ENCODE peak calls at places on chromosomes 6 and 20, in nine cellular contexts. L is uterus, A is ovary, Z is A549, N is PC-9, W is psoas muscle, T is OCI-LY7, M is fibroblast of lung, E is adrenal gland. J is an unnamed sample. For H3K9me3, the result is how much of the 10 kb centered on the place peaks cover.

GRCh38 chr6:113690255-113690956 is 166.7 kb upstream of the MARCKS start:
- DNase-seq in L (no peak), A (no peak), Z (peak), N (peak), W (no peak), T (no peak), M (peak), E (no peak), J (no peak)

GRCh38 chr6:77313595-77313994 is 149.7 kb downstream of the HTR1B start:
- DNase-seq in L (no peak), A (no peak), Z (no peak), N (no peak), W (no peak), T (no peak), M (no peak), E (no peak), J (no peak)

GRCh38 chr6:140434761-140435160 is 1060.3 kb upstream of the CITED2 start:
- DNase-seq in L (no peak), A (no peak), Z (no peak), N (no peak), W (no peak), T (no peak), M (no peak), E (no peak), J (no peak)

GRCh38 chr20:21028436-21028835 is 77.7 kb downstream of the LINC00237 start:
- DNase-seq in L (no peak), A (no peak), Z (no peak), N (no peak), W (no peak), T (no peak), M (no peak), E (no peak), J (no peak)

GRCh38 chr6:117167520-117168271 is 97.7 kb upstream of the VGLL2 start:
- DNase-seq in L (no peak), A (no peak), Z (no peak), N (peak), W (peak), T (no peak), M (no peak), E (no peak), J (no peak)

GRCh38 chr6:24396764-24397163 is 6.0 kb upstream of the MRS2 start:
- DNase-seq in L (no peak), A (no peak), Z (no peak), N (no peak), W (no peak), T (no peak), M (no peak), E (no peak), J (no peak)

GRCh38 chr6:28719275-28719940 is 193.7 kb downstream of the GPX5 start:
- DNase-seq in L (no peak), A (no peak), Z (no peak), N (no peak), W (no peak), T (peak), M (no peak), E (no peak), J (no peak)

GRCh38 chr20:21516180-21516567 is 2.3 kb upstream of the NKX2-2 start:
- DNase-seq in L (no peak), A (no peak), Z (no peak), N (no peak), W (no peak), T (no peak), M (no peak), E (no peak), J (no peak)

GRCh38 chr6:25089442-25089841 is 153.7 kb upstream of the RIPOR2 start:
- DNase-seq in L (no peak), A (no peak), Z (no peak), N (no peak), W (no peak), T (no peak), M (no peak), E (no peak), J (no peak)

GRCh38 chr20:54160269-54161007 is 13.3 kb downstream of the CYP24A1 start:
- DNase-seq in L (no peak), A (no peak), Z (no peak), N (no peak), W (no peak), T (no peak), M (no peak), E (no peak), J (no peak)

GRCh38 chr20:48962976-48963730 is 41.6 kb downstream of the ARFGEF2 start:
- DNase-seq in L (no peak), A (no peak), Z (no peak), N (no peak), W (no peak), T (no peak), M (peak), E (no peak), J (no peak)

GRCh38 chr20:60851826-60852704 is 400.0 kb upstream of the CDH4 start:
- DNase-seq in L (no peak), A (no peak), Z (no peak), N (no peak), W (no peak), T (peak), M (no peak), E (no peak), J (no peak)

GRCh38 chr6:157108923-157109322 is 214.4 kb downstream of the TMEM242 start:
- DNase-seq in L (no peak), A (no peak), Z (no peak), N (no peak), W (no peak), T (no peak), M (no peak), E (no peak), J (no peak)

GRCh38 chr6:139308936-139309603 is 17.3 kb upstream of the TXLNB start:
- DNase-seq in L (peak), A (peak), Z (no peak), N (no peak), W (no peak), T (no peak), M (peak), E (peak), J (peak)

DNA sequence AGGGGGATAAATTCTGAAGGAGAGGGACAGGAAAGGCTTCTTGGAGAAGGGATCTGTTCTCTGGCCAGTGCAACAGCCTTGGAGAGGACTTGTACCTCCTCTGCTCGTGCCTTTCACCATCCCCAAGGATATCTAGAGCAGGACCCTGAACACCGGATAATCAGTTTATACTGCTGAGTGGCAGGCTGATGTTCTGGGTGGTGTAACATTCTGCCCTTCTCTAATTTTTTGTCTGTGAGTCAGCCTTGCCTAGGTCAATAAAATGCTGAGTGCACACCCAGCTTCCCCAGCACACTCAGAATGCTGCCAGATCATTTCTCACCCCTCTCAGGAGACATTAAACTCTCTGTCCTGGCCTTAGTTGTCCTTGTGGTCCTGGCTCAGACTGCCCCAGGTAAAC is at the start of gene DEFB115:
- DNase-seq in L (no peak), A (no peak), Z (no peak), N (no peak), W (no peak), T (no peak), M (no peak), E (no peak), J (no peak)
- H3K9me3 ChIP-seq in L (under half), A (under half), Z (under half), N (under half), W (under half), T (under half), M (under half), E (under half), J (under half)

DNA sequence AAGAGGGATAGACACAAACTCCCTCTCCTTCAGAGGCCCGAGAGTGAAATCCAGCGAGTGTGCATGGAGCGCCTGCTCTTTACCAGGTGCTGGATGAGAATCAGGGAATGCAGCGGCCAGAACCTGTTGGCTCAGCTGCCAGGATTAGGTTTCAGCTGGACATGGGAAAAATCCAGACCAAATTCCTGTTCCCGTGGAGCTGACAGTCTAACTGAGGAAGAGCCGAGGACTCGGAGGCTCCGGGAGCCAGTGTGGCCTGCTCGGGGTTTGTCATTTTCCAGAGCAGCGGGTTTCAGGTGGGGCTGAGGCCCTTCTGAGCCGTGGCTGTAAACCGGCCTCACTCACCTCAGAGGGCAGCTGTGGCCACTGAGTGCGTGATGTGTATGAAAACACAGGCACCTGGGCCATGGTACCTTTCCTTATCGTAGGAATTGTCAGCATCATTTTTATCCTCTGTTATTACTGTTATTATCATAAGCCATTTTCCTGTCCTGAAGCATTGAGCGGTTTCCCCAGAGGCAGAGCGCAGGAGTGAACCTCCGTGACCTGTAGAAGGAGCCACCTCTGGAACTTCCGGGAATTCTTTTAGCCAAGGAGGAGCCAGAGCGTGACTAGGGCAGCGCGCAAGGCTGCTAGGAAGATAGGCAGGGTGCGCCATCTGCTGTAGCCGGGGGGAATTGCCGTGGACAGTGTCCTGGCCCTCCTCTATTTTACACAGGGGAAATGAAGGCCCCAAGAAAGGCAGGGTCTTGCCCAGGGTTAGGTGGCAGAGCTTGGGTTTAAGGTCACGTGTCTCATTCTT is 27.3 kb downstream of the PKIG start:
- DNase-seq in L (peak), A (peak), Z (peak), N (peak), W (peak), T (peak), M (peak), E (peak), J (peak)
- H3K4me3 ChIP-seq in L (peak), A (peak), Z (peak), N (no peak), W (peak), T (peak), M (no peak), E (peak), J (no peak)

GRCh38 chr6:11253594-11253993 is 21.1 kb upstream of the NEDD9 start:
- DNase-seq in L (no peak), A (no peak), Z (no peak), N (no peak), W (no peak), T (no peak), M (no peak), E (no peak), J (no peak)
- H3K27ac ChIP-seq in L (peak), A (no peak), Z (peak), N (no peak), W (no peak), T (no peak), M (no peak), E (no peak), J (no peak)

GRCh38 chr20:13035399-13036173 is 26.8 kb downstream of the SPTLC3 start:
- DNase-seq in L (no peak), A (no peak), Z (no peak), N (no peak), W (no peak), T (no peak), M (no peak), E (no peak), J (no peak)
- H3K9me3 ChIP-seq in L (under half), A (under half), Z (under half), N (under half), W (under half), T (under half), M (under half), E (under half), J (under half)

GRCh38 chr20:44010162-44010704 is 95.6 kb downstream of the TOX2 start:
- DNase-seq in L (no peak), A (no peak), Z (no peak), N (no peak), W (no peak), T (no peak), M (no peak), E (no peak), J (no peak)
- H3K4me3 ChIP-seq in L (no peak), A (no peak), Z (no peak), N (no peak), W (no peak), T (no peak), M (no peak), E (no peak), J (no peak)